ENCODE peak calls at places on chromosomes 5 and 9, in seven cellular contexts. I, P, Y, O, W, T and D are unnamed samples.
A peak's percentile ranks its signal among the peaks of the same experiment; 100 is the strongest.

GRCh38 chr5:31995011-31995410 is 179.1 kb downstream of the GOLPH3 start:
- DNase-seq in I (no peak), P (no peak), Y (no peak), O (no peak), W (no peak), T (no peak), D (no peak)

GRCh38 chr5:77145666-77146065 is 58.6 kb upstream of the ZBED3 start:
- DNase-seq in I (no peak), P (no peak), Y (no peak), O (no peak), W (no peak), T (no peak), D (no peak)

GRCh38 chr5:102758576-102758975 is 3.5 kb downstream of the PAM start:
- DNase-seq in I (no peak), P (no peak), Y (no peak), O (no peak), W (no peak), T (no peak), D (no peak)

GRCh38 chr5:91098581-91098980 is 284.5 kb downstream of the ARRDC3 start:
- DNase-seq in I (no peak), P (no peak), Y (peak; percentile 58), O (no peak), W (no peak), T (no peak), D (peak; percentile 21)

GRCh38 chr9:90189306-90189705 is 453.3 kb downstream of the DIRAS2 start:
- DNase-seq in I (no peak), P (no peak), Y (no peak), O (no peak), W (no peak), T (no peak), D (no peak)

GRCh38 chr9:84966876-84967830 is 297.6 kb downstream of the NTRK2 start:
- DNase-seq in I (no peak), P (no peak), Y (peak; percentile 33), O (no peak), W (no peak), T (no peak), D (no peak)

GRCh38 chr9:126630458-126631237 is 16.9 kb downstream of the LMX1B start:
- DNase-seq in I (no peak), P (no peak), Y (no peak), O (no peak), W (no peak), T (no peak), D (no peak)

GRCh38 chr9:37953775-37954437 is 50.0 kb upstream of the SLC25A51 start:
- DNase-seq in I (no peak), P (no peak), Y (no peak), O (peak; percentile 70), W (peak; percentile 92), T (peak; percentile 72), D (peak; percentile 48)

GRCh38 chr5:61082516-61083280 is 79.6 kb downstream of the SMIM15 start:
- DNase-seq in I (no peak), P (no peak), Y (no peak), O (no peak), W (no peak), T (no peak), D (no peak)

GRCh38 chr5:31445041-31445600 is 86.8 kb downstream of the DROSHA start:
- DNase-seq in I (no peak), P (no peak), Y (no peak), O (no peak), W (no peak), T (no peak), D (no peak)

GRCh38 chr5:81835813-81836458 is 85.0 kb upstream of the SSBP2 start:
- DNase-seq in I (no peak), P (no peak), Y (no peak), O (no peak), W (no peak), T (no peak), D (no peak)

GRCh38 chr5:55151923-55152842 is 7.8 kb upstream of the GPX8 start:
- DNase-seq in I (no peak), P (no peak), Y (no peak), O (no peak), W (no peak), T (no peak), D (no peak)

GRCh38 chr5:95924720-95925119 is 36.9 kb downstream of the ELL2 start:
- DNase-seq in I (no peak), P (no peak), Y (no peak), O (no peak), W (no peak), T (peak; percentile 71), D (peak; percentile 68)

GRCh38 chr5:98906756-98907355 is 22.0 kb downstream of the CHD1 start:
- DNase-seq in I (no peak), P (no peak), Y (no peak), O (no peak), W (no peak), T (no peak), D (no peak)

GRCh38 chr5:150763023-150763793 is 4.4 kb upstream of the DCTN4 start:
- DNase-seq in I (no peak), P (no peak), Y (peak; percentile 33), O (peak; percentile 91), W (no peak), T (peak; percentile 82), D (peak; percentile 82)

GRCh38 chr5:124790895-124791732 is 44.7 kb upstream of the ZNF608 start:
- DNase-seq in I (no peak), P (no peak), Y (no peak), O (no peak), W (peak; percentile 16), T (no peak), D (peak; percentile 61)

GRCh38 chr5:57692582-57693487 is 210.2 kb upstream of the ACTBL2 start:
- DNase-seq in I (no peak), P (no peak), Y (peak; percentile 34), O (peak; percentile 90), W (peak; percentile 78), T (peak; percentile 81), D (peak; percentile 85)

GRCh38 chr5:180176191-180176590 is 32.8 kb downstream of the RASGEF1C start:
- DNase-seq in I (no peak), P (no peak), Y (no peak), O (no peak), W (no peak), T (no peak), D (no peak)

GRCh38 chr5:109743770-109744212 is 54.1 kb downstream of the MAN2A1 start:
- DNase-seq in I (no peak), P (no peak), Y (no peak), O (no peak), W (peak; percentile 38), T (no peak), D (peak; percentile 60)

GRCh38 chr5:153562189-153562588 is 71.7 kb downstream of the GRIA1 start:
- DNase-seq in I (no peak), P (no peak), Y (no peak), O (no peak), W (no peak), T (no peak), D (no peak)

GRCh38 chr5:157568717-157569116 is 6.9 kb downstream of the ADAM19 start:
- DNase-seq in I (no peak), P (no peak), Y (no peak), O (no peak), W (no peak), T (no peak), D (no peak)
- H3K4me1 ChIP-seq in I (no peaks in the 10 kb centered on the region), P (peaks cover 53% of the 10 kb centered on the region), Y (peaks cover 16% of the 10 kb centered on the region), O (no peaks in the 10 kb centered on the region), W (peaks cover 1% of the 10 kb centered on the region), T (no peaks in the 10 kb centered on the region), D (no peaks in the 10 kb centered on the region)

GRCh38 chr5:135999396-136000139 is 29.2 kb upstream of the TGFBI start:
- DNase-seq in I (no peak), P (no peak), Y (no peak), O (no peak), W (no peak), T (no peak), D (no peak)
- H3K27ac ChIP-seq in I (no peak overlapping the region), P (no peak overlapping the region), Y (no peak overlapping the region), O (no peak overlapping the region), W (peak overlapping the region; percentile 53), T (no peak overlapping the region), D (no peak overlapping the region)

DNA sequence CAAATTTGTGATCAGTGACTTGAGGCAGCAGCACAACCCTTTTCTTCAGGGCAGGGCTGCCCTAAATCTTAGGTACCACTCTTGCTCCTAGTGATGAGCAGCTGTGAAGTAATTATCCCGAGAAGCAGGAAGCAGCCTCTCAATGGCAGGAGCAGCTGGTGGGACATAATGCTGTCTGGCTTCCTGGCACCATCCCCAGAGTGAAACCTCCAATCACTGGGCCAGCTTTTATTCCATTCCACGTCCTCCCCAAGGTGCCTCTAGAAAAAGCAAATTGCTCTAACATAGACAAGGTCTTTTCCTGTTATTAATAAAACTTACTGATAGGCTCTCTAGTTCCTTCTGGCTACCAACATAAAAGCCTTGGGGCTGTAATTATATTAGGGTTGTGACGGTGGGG is 154.0 kb downstream of the FRMD3 start:
- DNase-seq in I (no peak), P (no peak), Y (no peak), O (no peak), W (no peak), T (no peak), D (no peak)
- H3K4me1 ChIP-seq in I (no peaks in the 10 kb centered on the region), P (no peaks in the 10 kb centered on the region), Y (no peaks in the 10 kb centered on the region), O (no peaks in the 10 kb centered on the region), W (no peaks in the 10 kb centered on the region), T (no peaks in the 10 kb centered on the region), D (no peaks in the 10 kb centered on the region)

GRCh38 chr5:88875609-88876234 is 7.3 kb downstream of the MEF2C start:
- DNase-seq in I (no peak), P (no peak), Y (no peak), O (no peak), W (no peak), T (no peak), D (no peak)

GRCh38 chr5:88872971-88873370 is 10.0 kb downstream of the MEF2C start:
- DNase-seq in I (no peak), P (no peak), Y (no peak), O (no peak), W (no peak), T (no peak), D (no peak)

GRCh38 chr5:88868453-88869068 is 14.4 kb downstream of the MEF2C start:
- DNase-seq in I (no peak), P (no peak), Y (no peak), O (no peak), W (no peak), T (no peak), D (no peak)

GRCh38 chr5:88873447-88873846 is 9.5 kb downstream of the MEF2C start:
- DNase-seq in I (no peak), P (no peak), Y (no peak), O (no peak), W (no peak), T (no peak), D (no peak)

GRCh38 chr5:88870280-88870679 is 12.7 kb downstream of the MEF2C start:
- DNase-seq in I (no peak), P (no peak), Y (no peak), O (no peak), W (no peak), T (no peak), D (no peak)
- H3K27ac ChIP-seq in I (no peak overlapping the region), P (no peak overlapping the region), Y (no peak overlapping the region), O (no peak overlapping the region), W (no peak overlapping the region), T (no peak overlapping the region), D (no peak overlapping the region)

GRCh38 chr9:135889564-135890189 is 17.7 kb downstream of the CAMSAP1 start:
- DNase-seq in I (no peak), P (no peak), Y (no peak), O (no peak), W (no peak), T (no peak), D (no peak)
- H3K4me1 ChIP-seq in I (peaks cover 39% of the 10 kb centered on the region), P (peaks cover 40% of the 10 kb centered on the region), Y (peaks cover 39% of the 10 kb centered on the region), O (no peaks in the 10 kb centered on the region), W (peaks cover 12% of the 10 kb centered on the region), T (peaks cover 40% of the 10 kb centered on the region), D (peaks cover 25% of the 10 kb centered on the region)